ENCODE peak calls at places on chromosomes 7 and 10, in nine cellular contexts. K is IMR-90, L is left lung, Z is HL-60, E is colonic mucosa, M is nephron progenitor cell, O is suprapubic skin, C is heart right ventricle, D is sigmoid colon. F is an unnamed sample.
A peak's percentile ranks its signal among the peaks of the same experiment; 100 is the strongest.

GRCh38 chr10:35409094-35409582 is 72.8 kb downstream of the CCNY start:
- DNase-seq in L (no peak), C (no peak), E (no peak), Z (no peak), K (peak; percentile 90), O (no peak), M (no peak), D (peak; percentile 80), F (no peak)

GRCh38 chr7:106367664-106368063 is 82.9 kb upstream of the NAMPT start:
- DNase-seq in D (no peak), Z (no peak), K (no peak), E (no peak), O (no peak), C (no peak), M (no peak), L (no peak), F (no peak)

GRCh38 chr7:26141077-26141476 is 10.9 kb upstream of the NFE2L3 start:
- DNase-seq in C (no peak), O (no peak), Z (peak; percentile 81), L (no peak), E (no peak), M (no peak), D (no peak), K (no peak), F (no peak)

GRCh38 chr7:77427996-77428603 is 12.0 kb upstream of the GSAP start:
- DNase-seq in K (peak; percentile 78), M (peak; percentile 19), C (peak; percentile 18), O (no peak), L (peak; percentile 60), Z (no peak), E (no peak), D (no peak), F (no peak)

GRCh38 chr7:135349746-135350145 is 116.1 kb downstream of the STRA8 start:
- DNase-seq in L (no peak), K (peak; percentile 67), C (no peak), Z (no peak), D (no peak), O (no peak), M (no peak), E (no peak), F (no peak)

GRCh38 chr10:5293691-5294550 is 70.8 kb upstream of the UCN3 start:
- DNase-seq in Z (peak; percentile 76), K (peak; percentile 33), D (no peak), L (peak; percentile 78), M (peak; percentile 76), O (no peak), E (peak; percentile 87), C (peak; percentile 21), F (peak; percentile 69)

GRCh38 chr10:100913470-100913865 is 705 bp downstream of the SLF2 start:
- DNase-seq in K (no peak), D (no peak), L (no peak), O (no peak), M (no peak), C (no peak), Z (no peak), E (no peak), F (no peak)

GRCh38 chr7:31107106-31108090 is 55.3 kb downstream of the ADCYAP1R1 start:
- DNase-seq in C (no peak), D (no peak), O (no peak), L (no peak), K (no peak), M (no peak), E (no peak), Z (no peak), F (no peak)

GRCh38 chr10:103458720-103459119 is at the start of gene CALHM1:
- DNase-seq in E (no peak), C (no peak), K (no peak), L (no peak), M (peak; percentile 33), Z (peak; percentile 74), D (no peak), O (no peak), F (no peak)

GRCh38 chr10:99612167-99612831 is 7.9 kb downstream of the SLC25A28 start:
- DNase-seq in Z (peak; percentile 51), E (peak; percentile 45), D (no peak), O (no peak), M (peak; percentile 41), C (peak; percentile 48), K (peak; percentile 62), L (no peak), F (peak; percentile 19)

GRCh38 chr10:43355749-43356371 is 15.6 kb upstream of the FXYD4 start:
- DNase-seq in L (no peak), D (no peak), E (peak; percentile 70), C (no peak), K (no peak), Z (no peak), M (no peak), O (no peak), F (no peak)

GRCh38 chr10:77417806-77418205 is 219.8 kb downstream of the KCNMA1 start:
- DNase-seq in O (no peak), C (no peak), Z (no peak), D (no peak), E (no peak), K (no peak), L (no peak), M (no peak), F (no peak)

GRCh38 chr7:132049462-132050304 is 493.3 kb upstream of the PODXL start:
- DNase-seq in Z (peak; percentile 18), D (no peak), L (no peak), E (peak; percentile 78), M (peak; percentile 70), C (no peak), K (peak; percentile 17), O (no peak), F (peak; percentile 23)

GRCh38 chr7:80231719-80232118 is 97.1 kb downstream of the GNAI1 start:
- DNase-seq in K (peak; percentile 79), Z (no peak), M (no peak), D (no peak), C (no peak), E (no peak), O (no peak), L (no peak), F (no peak)

GRCh38 chr7:64946772-64947171 is 43.7 kb downstream of the ZNF273 start:
- DNase-seq in E (no peak), M (peak; percentile 27), Z (no peak), O (no peak), L (no peak), C (no peak), D (no peak), K (peak; percentile 1), F (no peak)
- TF ChIP-seq CTCF in E (no peak), M (no peak), Z (no peak), O (peak; percentile 14), L (no peak), C (peak; percentile 16), D (peak; percentile 15), K (peak; percentile 16), F (peak; percentile 44)

GRCh38 chr7:91869661-91870060 is 10.8 kb downstream of the MTERF1 start:
- DNase-seq in O (no peak), Z (no peak), E (no peak), C (no peak), L (no peak), K (no peak), D (no peak), M (no peak), F (no peak)
- TF ChIP-seq CTCF in O (no peak), Z (no peak), E (no peak), C (no peak), L (no peak), K (no peak), D (no peak), M (no peak), F (no peak)

GRCh38 chr7:107659666-107660065 is 962 bp upstream of the SLC26A4 start:
- DNase-seq in Z (no peak), D (no peak), M (no peak), K (peak; percentile 87), E (no peak), O (no peak), L (no peak), C (no peak), F (no peak)

GRCh38 chr7:107660381-107661080 is at the start of gene SLC26A4:
- DNase-seq in Z (no peak), E (no peak), C (no peak), L (no peak), M (peak; percentile 34), D (no peak), O (no peak), K (no peak), F (no peak)

GRCh38 chr7:107661865-107662379 is 1.3 kb downstream of the SLC26A4 start:
- DNase-seq in Z (no peak), E (no peak), D (no peak), C (no peak), K (no peak), L (no peak), O (no peak), M (no peak), F (no peak)

GRCh38 chr7:107663196-107663595 is 2.6 kb downstream of the SLC26A4 start:
- DNase-seq in D (no peak), L (no peak), O (no peak), Z (no peak), K (no peak), E (no peak), M (no peak), C (no peak), F (no peak)

DNA sequence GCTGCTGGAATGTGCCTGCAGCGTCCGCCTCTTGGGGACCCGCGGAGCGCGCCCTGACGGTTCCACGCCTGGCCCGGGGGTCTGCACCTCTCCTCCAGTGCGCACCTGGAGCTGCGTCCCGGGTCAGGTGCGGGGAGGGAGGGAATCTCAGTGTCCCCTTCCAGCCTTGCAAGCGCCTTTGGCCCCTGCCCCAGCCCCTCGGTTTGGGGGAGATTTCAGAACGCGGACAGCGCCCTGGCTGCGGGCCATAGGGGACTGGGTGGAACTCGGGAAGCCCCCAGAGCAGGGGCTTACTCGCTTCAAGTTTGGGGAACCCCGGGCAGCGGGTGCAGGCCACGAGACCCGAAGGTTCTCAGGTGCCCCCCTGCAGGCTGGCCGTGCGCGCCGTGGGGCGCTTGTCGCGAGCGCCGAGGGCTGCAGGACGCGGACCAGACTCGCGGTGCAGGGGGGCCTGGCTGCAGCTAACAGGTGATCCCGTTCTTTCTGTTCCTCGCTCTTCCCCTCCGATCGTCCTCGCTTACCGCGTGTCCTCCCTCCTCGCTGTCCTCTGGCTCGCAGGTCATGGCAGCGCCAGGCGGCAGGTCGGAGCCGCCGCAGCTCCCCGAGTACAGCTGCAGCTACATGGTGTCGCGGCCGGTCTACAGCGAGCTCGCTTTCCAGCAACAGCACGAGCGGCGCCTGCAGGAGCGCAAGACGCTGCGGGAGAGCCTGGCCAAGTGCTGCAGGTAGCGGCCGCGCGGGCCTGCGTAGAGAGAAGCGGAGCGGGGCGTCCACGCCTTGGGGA is 645 bp downstream of the SLC26A4 start:
- DNase-seq in Z (peak; percentile 51), D (peak; percentile 68), L (peak; percentile 47), E (peak; percentile 48), O (peak; percentile 57), C (peak; percentile 19), M (peak; percentile 69), K (peak; percentile 45), F (peak; percentile 50)
- TF ChIP-seq CTCF in Z (no peak), D (no peak), L (no peak), E (no peak), O (no peak), C (peak; percentile 47), M (peak; percentile 10), K (no peak), F (no peak)

DNA sequence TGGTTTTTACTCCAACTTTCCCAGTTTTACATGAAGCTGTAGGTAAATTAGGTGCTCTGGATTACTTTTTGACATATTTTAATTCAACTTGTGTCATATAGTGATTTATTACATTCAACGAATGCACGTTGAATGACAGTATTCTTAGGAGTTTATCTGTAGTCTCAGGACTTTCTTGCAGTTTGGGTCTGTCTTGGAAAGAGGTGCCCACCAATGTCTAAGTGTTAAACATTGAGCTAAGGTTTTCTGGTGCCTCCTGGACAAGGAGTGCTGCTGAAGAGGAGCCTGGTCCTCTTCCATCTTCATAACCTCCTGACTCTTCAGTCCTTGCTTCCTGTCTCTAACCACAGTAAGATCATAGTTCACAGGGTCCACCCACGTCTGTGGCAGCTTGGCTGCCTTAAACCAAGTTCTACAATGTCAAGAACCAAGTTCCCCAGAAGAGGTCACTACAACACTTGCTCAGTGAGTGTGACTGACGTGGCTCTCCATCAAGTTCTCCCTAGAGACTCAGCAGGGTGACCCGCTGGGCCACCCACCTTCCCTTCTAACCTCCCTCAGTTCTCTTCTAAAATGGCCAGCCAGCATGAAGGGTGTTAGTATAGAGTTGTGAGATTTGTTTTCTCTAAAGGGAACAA is 6.1 kb downstream of the NPY start:
- DNase-seq in Z (peak; percentile 26), M (peak; percentile 22), K (peak; percentile 18), O (no peak), L (no peak), C (no peak), D (no peak), E (peak; percentile 21), F (no peak)
- TF ChIP-seq CTCF in Z (no peak), M (peak; percentile 48), K (peak; percentile 23), O (no peak), L (peak; percentile 13), C (peak; percentile 43), D (no peak), E (no peak), F (peak; percentile 65)